ENCODE peak calls at places on chromosomes 6 and 20, in seven cellular contexts. One of them, this sample, is unnamed.

GRCh38 chr6:71287038-71287437 is 1.6 kb upstream of the OGFRL1 start:
- DNase-seq in activated CD4-positive, alpha-beta T cell treated with anti-CD3 and anti-CD28 coated beads for 24 hours: no peak
- DNase-seq in AML-193: peak; percentile 80
- DNase-seq in MCF 10A: no peak
- DNase-seq in AG04449: no peak
- DNase-seq in GM23338: no peak
- DNase-seq in iPS DF 6.9: no peak
- DNase-seq in this sample: peak; percentile 19

GRCh38 chr20:34473262-34473883 is 42.8 kb upstream of the DYNLRB1 start:
- DNase-seq in activated CD4-positive, alpha-beta T cell treated with anti-CD3 and anti-CD28 coated beads for 24 hours: no peak
- DNase-seq in AML-193: no peak
- DNase-seq in MCF 10A: peak; percentile 59
- DNase-seq in AG04449: no peak
- DNase-seq in GM23338: peak; percentile 71
- DNase-seq in iPS DF 6.9: peak; percentile 9
- DNase-seq in this sample: peak; percentile 12

GRCh38 chr6:34149831-34150400 is 4.0 kb upstream of the GRM4 start:
- DNase-seq in activated CD4-positive, alpha-beta T cell treated with anti-CD3 and anti-CD28 coated beads for 24 hours: no peak
- DNase-seq in AML-193: no peak
- DNase-seq in MCF 10A: no peak
- DNase-seq in AG04449: no peak
- DNase-seq in GM23338: no peak
- DNase-seq in iPS DF 6.9: no peak
- DNase-seq in this sample: no peak

GRCh38 chr6:88494401-88495140 is 328.4 kb upstream of the CNR1 start:
- DNase-seq in activated CD4-positive, alpha-beta T cell treated with anti-CD3 and anti-CD28 coated beads for 24 hours: no peak
- DNase-seq in AML-193: no peak
- DNase-seq in MCF 10A: no peak
- DNase-seq in AG04449: no peak
- DNase-seq in GM23338: no peak
- DNase-seq in iPS DF 6.9: no peak
- DNase-seq in this sample: no peak

GRCh38 chr6:4797590-4797989 is 21.4 kb downstream of the CDYL start:
- DNase-seq in activated CD4-positive, alpha-beta T cell treated with anti-CD3 and anti-CD28 coated beads for 24 hours: no peak
- DNase-seq in AML-193: no peak
- DNase-seq in MCF 10A: no peak
- DNase-seq in AG04449: no peak
- DNase-seq in GM23338: no peak
- DNase-seq in iPS DF 6.9: no peak
- DNase-seq in this sample: no peak

GRCh38 chr6:43076928-43077809 is 1.1 kb downstream of the PTK7 start:
- DNase-seq in activated CD4-positive, alpha-beta T cell treated with anti-CD3 and anti-CD28 coated beads for 24 hours: no peak
- DNase-seq in AML-193: no peak
- DNase-seq in MCF 10A: peak; percentile 62
- DNase-seq in AG04449: no peak
- DNase-seq in GM23338: peak; percentile 86
- DNase-seq in iPS DF 6.9: no peak
- DNase-seq in this sample: no peak

GRCh38 chr6:30685977-30686907 is at the start of gene PPP1R18:
- DNase-seq in activated CD4-positive, alpha-beta T cell treated with anti-CD3 and anti-CD28 coated beads for 24 hours: peak; percentile 71
- DNase-seq in AML-193: no peak
- DNase-seq in MCF 10A: peak; percentile 74
- DNase-seq in AG04449: no peak
- DNase-seq in GM23338: peak; percentile 69
- DNase-seq in iPS DF 6.9: no peak
- DNase-seq in this sample: no peak

GRCh38 chr6:10668126-10668917 is 26.1 kb downstream of the C6orf52 start:
- DNase-seq in activated CD4-positive, alpha-beta T cell treated with anti-CD3 and anti-CD28 coated beads for 24 hours: no peak
- DNase-seq in AML-193: no peak
- DNase-seq in MCF 10A: no peak
- DNase-seq in AG04449: no peak
- DNase-seq in GM23338: no peak
- DNase-seq in iPS DF 6.9: no peak
- DNase-seq in this sample: no peak

GRCh38 chr6:84137989-84138575 is 89.4 kb downstream of the CEP162 start:
- DNase-seq in activated CD4-positive, alpha-beta T cell treated with anti-CD3 and anti-CD28 coated beads for 24 hours: no peak
- DNase-seq in AML-193: no peak
- DNase-seq in MCF 10A: peak; percentile 19
- DNase-seq in AG04449: no peak
- DNase-seq in GM23338: no peak
- DNase-seq in iPS DF 6.9: no peak
- DNase-seq in this sample: peak; percentile 18

GRCh38 chr20:57594092-57594911 is 25.9 kb downstream of the ZBP1 start:
- DNase-seq in activated CD4-positive, alpha-beta T cell treated with anti-CD3 and anti-CD28 coated beads for 24 hours: peak; percentile 35
- DNase-seq in AML-193: peak; percentile 17
- DNase-seq in MCF 10A: peak; percentile 38
- DNase-seq in AG04449: no peak
- DNase-seq in GM23338: peak; percentile 78
- DNase-seq in iPS DF 6.9: no peak
- DNase-seq in this sample: no peak

GRCh38 chr20:62129731-62130531 is 7.7 kb downstream of the LSM14B start:
- DNase-seq in activated CD4-positive, alpha-beta T cell treated with anti-CD3 and anti-CD28 coated beads for 24 hours: no peak
- DNase-seq in AML-193: no peak
- DNase-seq in MCF 10A: no peak
- DNase-seq in AG04449: no peak
- DNase-seq in GM23338: no peak
- DNase-seq in iPS DF 6.9: no peak
- DNase-seq in this sample: no peak

GRCh38 chr6:166905013-166905412 is 51.3 kb downstream of the RNASET2 start:
- DNase-seq in activated CD4-positive, alpha-beta T cell treated with anti-CD3 and anti-CD28 coated beads for 24 hours: no peak
- DNase-seq in AML-193: no peak
- DNase-seq in MCF 10A: no peak
- DNase-seq in AG04449: no peak
- DNase-seq in GM23338: no peak
- DNase-seq in iPS DF 6.9: no peak
- DNase-seq in this sample: no peak

GRCh38 chr6:54879188-54879985 is 32.8 kb downstream of the FAM83B start:
- DNase-seq in activated CD4-positive, alpha-beta T cell treated with anti-CD3 and anti-CD28 coated beads for 24 hours: no peak
- DNase-seq in AML-193: no peak
- DNase-seq in MCF 10A: peak; percentile 41
- DNase-seq in AG04449: no peak
- DNase-seq in GM23338: no peak
- DNase-seq in iPS DF 6.9: no peak
- DNase-seq in this sample: no peak

GRCh38 chr6:121436966-121437756 is 1.7 kb downstream of the GJA1 start:
- DNase-seq in activated CD4-positive, alpha-beta T cell treated with anti-CD3 and anti-CD28 coated beads for 24 hours: no peak
- DNase-seq in AML-193: no peak
- DNase-seq in MCF 10A: no peak
- DNase-seq in AG04449: no peak
- DNase-seq in GM23338: peak; percentile 68
- DNase-seq in iPS DF 6.9: no peak
- DNase-seq in this sample: no peak

GRCh38 chr6:168990352-168990751 is 263.3 kb downstream of the THBS2 start:
- DNase-seq in activated CD4-positive, alpha-beta T cell treated with anti-CD3 and anti-CD28 coated beads for 24 hours: no peak
- DNase-seq in AML-193: no peak
- DNase-seq in MCF 10A: no peak
- DNase-seq in AG04449: no peak
- DNase-seq in GM23338: peak; percentile 17
- DNase-seq in iPS DF 6.9: no peak
- DNase-seq in this sample: no peak

GRCh38 chr20:5315807-5316187 is 957 bp downstream of the PROKR2 start:
- DNase-seq in activated CD4-positive, alpha-beta T cell treated with anti-CD3 and anti-CD28 coated beads for 24 hours: no peak
- DNase-seq in AML-193: no peak
- DNase-seq in MCF 10A: no peak
- DNase-seq in AG04449: no peak
- DNase-seq in GM23338: peak; percentile 64
- DNase-seq in iPS DF 6.9: no peak
- DNase-seq in this sample: no peak

GRCh38 chr6:43708857-43709653 is 21.5 kb upstream of the MRPS18A start:
- DNase-seq in activated CD4-positive, alpha-beta T cell treated with anti-CD3 and anti-CD28 coated beads for 24 hours: no peak
- DNase-seq in AML-193: peak; percentile 85
- DNase-seq in MCF 10A: peak; percentile 88
- DNase-seq in AG04449: no peak
- DNase-seq in GM23338: no peak
- DNase-seq in iPS DF 6.9: no peak
- DNase-seq in this sample: peak; percentile 96

GRCh38 chr6:150142657-150143501 is at the start of gene PPP1R14C:
- DNase-seq in activated CD4-positive, alpha-beta T cell treated with anti-CD3 and anti-CD28 coated beads for 24 hours: no peak
- DNase-seq in AML-193: no peak
- DNase-seq in MCF 10A: peak; percentile 65
- DNase-seq in AG04449: no peak
- DNase-seq in GM23338: peak; percentile 82
- DNase-seq in iPS DF 6.9: no peak
- DNase-seq in this sample: peak; percentile 40

This sample was measured in renal cortical epithelial cell.